ENCODE peak calls at places on chromosomes 5 and 9, in seven cellular contexts. O, Y, S, W, J, Q and G are unnamed samples.

GRCh38 chr5:89083791-89084190 is 200.8 kb upstream of the MEF2C start:
- DNase-seq in O (no peak), S (no peak), Q (no peak), W (no peak), Y (no peak), J (peak), G (peak)

GRCh38 chr5:77006124-77006523 is 24.1 kb upstream of the AGGF1 start:
- DNase-seq in Y (no peak), W (no peak), S (no peak), O (peak), Q (no peak), J (no peak), G (no peak)

GRCh38 chr9:136093995-136094881 is 851 bp downstream of the NACC2 start:
- DNase-seq in Y (peak), J (peak), S (peak), W (peak), O (peak), Q (no peak), G (peak)

GRCh38 chr5:78855026-78855425 is 130.1 kb downstream of the ARSB start:
- DNase-seq in J (no peak), W (no peak), Y (no peak), O (no peak), Q (no peak), S (no peak), G (no peak)

GRCh38 chr9:27888661-27889295 is 315.5 kb upstream of the C9orf72 start:
- DNase-seq in J (peak), O (no peak), S (peak), Q (no peak), Y (peak), W (no peak), G (no peak)

GRCh38 chr5:78903936-78904335 is 81.2 kb downstream of the ARSB start:
- DNase-seq in Y (no peak), S (no peak), W (no peak), J (peak), Q (no peak), O (no peak), G (peak)

GRCh38 chr9:96493757-96494156 is 43.8 kb downstream of the HABP4 start:
- DNase-seq in S (no peak), W (no peak), J (no peak), Q (no peak), O (no peak), Y (no peak), G (no peak)

GRCh38 chr5:56479701-56480304 is 246.7 kb upstream of the ANKRD55 start:
- DNase-seq in W (no peak), S (no peak), J (no peak), O (no peak), Q (no peak), Y (no peak), G (peak)

GRCh38 chr9:107755267-107755666 is 265.7 kb upstream of the KLF4 start:
- DNase-seq in Y (peak), J (peak), W (no peak), S (no peak), Q (no peak), O (no peak), G (peak)

GRCh38 chr5:109833946-109834345 is 144.2 kb downstream of the MAN2A1 start:
- DNase-seq in O (no peak), W (no peak), S (no peak), J (peak), Q (no peak), Y (no peak), G (no peak)

GRCh38 chr9:35114113-35114847 is 1.4 kb downstream of the ATOSB start:
- DNase-seq in W (peak), Q (peak), J (peak), S (peak), Y (no peak), O (peak), G (peak)

GRCh38 chr5:168820776-168821302 is 241.7 kb upstream of the PANK3 start:
- DNase-seq in Q (no peak), J (no peak), O (no peak), S (no peak), Y (no peak), W (no peak), G (no peak)

GRCh38 chr5:109645591-109646236 is 44.0 kb upstream of the MAN2A1 start:
- DNase-seq in W (no peak), Q (no peak), S (no peak), J (no peak), O (no peak), Y (no peak), G (no peak)

GRCh38 chr5:97545856-97546570 is 363.0 kb upstream of the RIOK2 start:
- DNase-seq in Y (no peak), W (no peak), Q (no peak), J (peak), O (no peak), S (no peak), G (peak)

GRCh38 chr5:163963881-163964280 is 458.5 kb downstream of the MAT2B start:
- DNase-seq in Y (no peak), S (no peak), J (peak), W (no peak), O (no peak), Q (no peak), G (no peak)

GRCh38 chr5:66658516-66658915 is 62.3 kb downstream of the MAST4 start:
- DNase-seq in J (no peak), Q (no peak), Y (no peak), W (no peak), S (no peak), O (no peak), G (no peak)

GRCh38 chr9:137905740-137906139 is 28.2 kb downstream of the CACNA1B start:
- DNase-seq in Y (no peak), Q (no peak), J (no peak), W (no peak), O (no peak), S (no peak), G (no peak)

GRCh38 chr9:20604561-20604960 is 17.7 kb downstream of the MLLT3 start:
- DNase-seq in S (no peak), W (no peak), O (no peak), J (peak), Q (no peak), Y (no peak), G (peak)

GRCh38 chr9:27407966-27408365 is 111.0 kb upstream of the EQTN start:
- DNase-seq in S (no peak), J (peak), Y (no peak), W (no peak), O (no peak), Q (no peak), G (peak)

GRCh38 chr9:110578896-110579752 is at the start of gene SVEP1:
- DNase-seq in Y (peak), Q (no peak), J (peak), S (peak), O (peak), W (peak), G (peak)

GRCh38 chr9:73446306-73446705 is 294.6 kb downstream of the ANXA1 start:
- DNase-seq in W (no peak), S (no peak), Y (no peak), J (no peak), O (no peak), Q (no peak), G (no peak)

GRCh38 chr9:98807811-98808195 is 333 bp downstream of the GALNT12 start:
- DNase-seq in Q (no peak), W (no peak), Y (no peak), J (no peak), S (peak), O (no peak), G (peak)

GRCh38 chr9:120336021-120336752 is 243.8 kb downstream of the CDK5RAP2 start:
- DNase-seq in Y (no peak), S (no peak), J (peak), Q (no peak), O (no peak), W (no peak), G (peak)

GRCh38 chr5:174692982-174693422 is 31.4 kb upstream of the MSX2 start:
- DNase-seq in O (no peak), Q (no peak), Y (no peak), S (no peak), J (no peak), W (no peak), G (no peak)

GRCh38 chr5:168695436-168695835 is 116.3 kb upstream of the PANK3 start:
- DNase-seq in Y (no peak), Q (no peak), J (no peak), W (no peak), O (no peak), S (no peak), G (no peak)

GRCh38 chr5:98072921-98073320 is 700.5 kb upstream of the RGMB start:
- DNase-seq in W (no peak), J (no peak), Y (no peak), O (no peak), Q (no peak), S (no peak), G (no peak)

GRCh38 chr5:164518049-164518740 is 1012.8 kb downstream of the MAT2B start:
- DNase-seq in Y (no peak), J (no peak), O (no peak), Q (no peak), S (no peak), W (no peak), G (no peak)

GRCh38 chr5:35213608-35214007 is 16.7 kb downstream of the PRLR start:
- DNase-seq in J (peak), W (no peak), O (no peak), S (no peak), Y (peak), Q (no peak), G (no peak)

GRCh38 chr5:129400395-129400983 is 59.6 kb upstream of the ADAMTS19 start:
- DNase-seq in Q (no peak), S (no peak), Y (no peak), W (no peak), J (peak), O (no peak), G (no peak)

GRCh38 chr5:72440207-72440638 is 67.0 kb downstream of the ZNF366 start:
- DNase-seq in Y (no peak), O (no peak), W (no peak), Q (no peak), J (no peak), S (no peak), G (no peak)

GRCh38 chr9:86783884-86784283 is 163.4 kb downstream of the GAS1 start:
- DNase-seq in S (no peak), W (no peak), Q (no peak), Y (no peak), O (no peak), J (peak), G (peak)

GRCh38 chr9:123043081-123043939 is 9.8 kb downstream of the GPR21 start:
- DNase-seq in O (no peak), Y (no peak), J (no peak), Q (no peak), S (no peak), W (no peak), G (no peak)

GRCh38 chr9:35000535-35001284 is 11.2 kb downstream of the DNAJB5 start:
- DNase-seq in O (no peak), S (no peak), Y (no peak), J (peak), Q (no peak), W (no peak), G (peak)

GRCh38 chr5:129963359-129963758 is 59.1 kb downstream of the CHSY3 start:
- DNase-seq in S (no peak), W (peak), Q (no peak), J (peak), Y (no peak), O (no peak), G (peak)

GRCh38 chr5:67146574-67146973 is 50.0 kb downstream of the CD180 start:
- DNase-seq in Q (no peak), S (no peak), W (no peak), O (no peak), Y (no peak), J (peak), G (peak)

GRCh38 chr5:110855961-110856360 is 117.2 kb downstream of the SLC25A46 start:
- DNase-seq in S (no peak), J (no peak), W (no peak), Y (no peak), O (no peak), Q (no peak), G (no peak)

GRCh38 chr9:135254176-135255032 is 166.9 kb downstream of the OLFM1 start:
- DNase-seq in O (peak), W (peak), Q (no peak), J (no peak), Y (no peak), S (peak), G (no peak)

GRCh38 chr9:133991964-133992779 is at the start of gene VAV2:
- DNase-seq in W (peak), J (peak), Q (no peak), O (peak), S (peak), Y (peak), G (peak)

DNA sequence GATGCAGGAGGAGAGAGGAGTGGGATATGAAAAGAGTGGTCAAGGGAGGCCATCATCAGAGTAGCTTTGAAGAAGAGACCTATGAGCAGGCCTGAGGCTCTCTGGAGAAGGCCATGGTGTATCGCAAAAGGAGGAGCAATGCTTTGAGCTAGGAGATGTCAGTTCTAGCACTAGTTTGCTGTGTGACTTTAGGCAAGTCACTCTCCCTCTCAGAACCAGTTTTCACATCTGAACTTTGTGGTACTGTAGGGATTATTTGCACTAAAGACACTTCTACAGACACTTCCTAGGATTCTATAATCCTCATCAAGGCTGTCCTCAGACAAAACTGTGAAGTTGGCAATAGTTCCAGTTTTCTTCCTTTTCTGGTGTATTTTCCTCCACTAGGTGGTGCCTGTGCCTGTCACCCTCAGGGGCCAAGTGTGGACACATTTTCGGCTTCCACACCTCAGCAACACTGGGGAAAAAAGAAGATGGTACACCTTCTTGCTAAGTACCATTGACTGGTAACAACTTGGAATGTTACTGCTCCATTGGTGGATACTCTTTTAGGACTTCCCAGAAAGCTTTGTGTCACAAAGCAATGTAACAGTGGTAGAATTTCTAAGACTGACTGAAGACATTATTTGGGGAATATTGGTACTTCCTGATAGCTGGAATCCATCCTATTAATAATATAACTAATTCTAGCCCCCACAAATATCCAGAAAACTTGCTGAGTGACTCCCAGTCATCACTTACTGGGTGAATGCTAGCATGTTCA is 9.9 kb downstream of the PAPPA start:
- DNase-seq in W (peak), J (peak), O (no peak), S (no peak), Y (no peak), Q (no peak), G (no peak)
- TF ChIP-seq CTCF in W (peak), J (peak), O (peak), S (no peak), Y (no peak), Q (no peak), G (peak)

DNA sequence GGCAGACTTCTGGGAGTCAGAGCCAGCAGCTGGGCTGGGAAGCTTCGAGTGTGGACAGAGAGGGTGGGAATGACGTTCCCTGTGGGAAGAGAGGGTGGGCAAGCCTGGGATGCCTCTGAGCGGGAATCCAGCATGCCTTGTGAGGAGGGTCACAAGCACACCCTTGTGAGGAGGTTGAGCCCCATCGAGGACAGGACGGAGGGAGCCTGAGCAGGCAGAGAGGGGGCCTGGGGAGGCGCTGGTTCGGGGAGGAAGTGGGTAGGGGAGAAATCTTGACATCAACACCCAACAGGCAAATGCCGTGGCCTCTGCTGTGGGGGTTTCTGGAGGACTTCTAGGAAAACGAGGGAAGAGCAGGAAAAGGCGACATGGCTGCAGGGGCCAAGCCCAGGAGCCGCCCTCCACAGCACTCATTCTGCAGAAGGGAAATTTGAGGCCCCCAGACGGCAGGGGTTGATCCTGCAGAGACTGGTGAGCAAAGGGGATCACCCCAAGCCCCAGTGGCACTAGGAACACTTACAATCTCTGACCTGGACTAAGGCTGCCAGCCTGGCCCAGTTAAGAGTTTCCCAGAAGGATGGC is 1.1 kb upstream of the IL13 start:
- DNase-seq in W (no peak), S (no peak), J (no peak), Q (no peak), Y (no peak), O (no peak), G (no peak)
- H3K4me3 ChIP-seq in W (peak), S (no peak), J (peak), Q (peak), Y (peak), O (peak), G (peak)

DNA sequence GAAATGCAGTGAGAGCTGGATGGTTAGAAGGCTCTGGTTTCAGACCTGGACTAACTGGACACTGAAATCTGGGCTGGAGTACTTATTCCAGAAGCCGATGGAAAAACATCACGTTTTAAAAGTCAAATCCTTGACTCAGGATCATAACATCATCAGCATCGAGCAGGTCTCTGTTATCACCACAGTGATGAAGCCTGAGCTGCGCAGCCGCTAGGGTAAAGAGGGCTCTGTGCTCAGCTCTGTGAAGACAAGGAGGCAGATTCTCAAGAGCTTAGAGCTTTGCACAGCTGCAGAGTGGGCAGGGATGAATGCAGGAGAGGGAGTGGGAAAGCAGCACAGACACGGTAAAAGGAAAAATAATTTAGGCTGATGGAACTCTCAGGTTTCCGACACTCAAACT is 208.8 kb upstream of the TAS2R1 start:
- DNase-seq in J (no peak), O (no peak), S (no peak), Q (no peak), W (no peak), Y (no peak), G (no peak)
- TF ChIP-seq CTCF in J (no peak), O (no peak), S (no peak), Q (no peak), W (no peak), Y (no peak), G (no peak)

DNA sequence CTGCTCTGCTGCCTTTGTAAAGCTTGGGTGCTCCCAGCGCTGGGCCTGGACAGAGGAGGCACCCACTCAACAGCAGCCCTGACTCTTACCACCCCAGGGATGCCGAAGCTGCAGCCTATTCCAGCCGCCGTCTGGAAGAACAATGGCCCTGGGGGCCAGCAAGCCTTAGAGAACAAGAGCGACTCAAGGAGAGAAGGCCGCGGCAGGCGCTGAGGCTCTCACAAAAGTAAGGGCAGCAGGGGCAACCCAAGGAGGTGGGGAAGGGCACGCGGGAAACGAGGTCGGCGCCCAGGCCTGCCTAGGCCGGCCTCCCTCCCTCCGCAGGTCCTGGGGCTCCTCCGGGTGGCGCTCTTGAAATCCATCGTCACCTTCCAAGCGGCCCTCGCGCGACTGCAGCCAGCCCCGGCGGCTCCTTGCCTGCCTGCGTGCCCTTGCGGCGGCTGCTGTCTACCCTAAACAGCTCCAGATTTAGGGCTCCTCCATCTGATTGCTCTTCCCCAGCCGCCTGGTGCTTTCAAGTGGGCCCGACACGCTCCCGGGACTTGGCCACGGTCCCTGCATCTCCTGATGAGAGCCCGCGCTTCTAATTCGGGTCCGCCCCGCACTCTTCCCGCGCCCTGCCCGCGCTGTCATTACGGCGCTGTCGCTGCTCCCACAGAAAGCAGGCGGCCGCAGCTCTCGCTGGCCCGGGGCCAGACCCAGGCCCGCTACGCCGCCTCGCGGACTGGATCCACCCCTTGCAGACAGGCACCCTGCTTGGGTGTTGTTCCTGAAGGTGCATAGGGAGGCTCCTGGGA is 213.3 kb downstream of the SEMA6A start:
- DNase-seq in Q (no peak), O (peak), J (peak), Y (peak), S (peak), W (peak), G (no peak)
- H3K4me3 ChIP-seq in Q (no peak), O (peak), J (peak), Y (peak), S (no peak), W (peak), G (peak)

GRCh38 chr9:15403155-15403554 is 19.5 kb upstream of the SNAPC3 start:
- DNase-seq in O (no peak), S (no peak), Q (no peak), J (peak), W (no peak), Y (no peak), G (no peak)
- TF ChIP-seq CTCF in O (peak), S (no peak), Q (no peak), J (peak), W (no peak), Y (no peak), G (peak)

DNA sequence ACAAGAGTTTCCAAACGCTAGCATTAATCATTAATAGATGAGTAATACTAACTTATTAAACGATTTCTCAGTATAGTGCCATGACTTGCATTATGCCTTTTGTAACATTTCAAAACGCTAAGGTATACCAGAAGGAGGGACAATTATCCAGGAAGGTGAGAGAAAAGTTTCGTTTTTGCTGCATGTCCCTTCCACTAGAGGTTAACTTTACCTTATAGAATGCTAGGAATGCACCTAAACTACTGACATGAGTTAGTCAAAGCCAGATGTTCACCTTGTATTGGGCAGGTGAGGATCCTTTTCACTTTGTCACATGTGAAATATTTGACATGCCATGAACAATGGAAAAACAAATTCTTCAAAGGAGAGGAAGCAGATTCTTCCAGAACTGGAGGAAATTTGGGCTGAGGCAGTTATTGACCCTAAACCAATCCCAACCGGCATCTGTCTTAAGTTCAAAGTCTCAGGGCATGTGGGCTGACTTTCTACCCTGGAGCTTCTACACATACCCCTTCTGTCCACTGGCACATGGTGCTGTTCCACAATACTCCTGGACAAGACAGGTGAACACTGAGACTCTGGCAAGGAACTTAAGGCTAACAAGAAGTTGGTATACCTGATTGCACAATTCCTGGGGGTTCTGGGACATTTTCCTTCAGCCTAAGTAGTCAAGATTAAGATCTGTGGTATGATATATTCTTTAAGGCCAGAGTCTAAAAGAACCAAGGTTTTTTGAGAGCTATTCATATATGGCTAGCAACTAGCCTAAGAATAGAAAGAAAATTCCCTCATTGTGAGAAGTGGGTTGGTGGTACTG is 2.5 kb downstream of the VLDLR start:
- DNase-seq in J (no peak), Q (no peak), O (no peak), S (no peak), W (no peak), Y (peak), G (no peak)
- H3K4me3 ChIP-seq in J (no peak), Q (no peak), O (peak), S (no peak), W (peak), Y (peak), G (peak)